ENCODE peak calls at places on chromosomes 4 and X, in nine cellular contexts. U is cardiac fibroblast, V is epithelial cell of esophagus, Y is astrocyte of the spinal cord, R is K562, Z is tibial artery, D is cardiac muscle cell, H is stomach, E is Caco-2. F is an unnamed sample.

GRCh38 chrX:41779058-41779564 is 55.1 kb downstream of the GPR82 start:
- DNase-seq in H (no peak), V (peak), E (peak), R (no peak), D (peak), Y (peak), U (peak), Z (no peak), F (no peak)

GRCh38 chrX:140815868-140816267 is 106.3 kb downstream of the LINC00632 start:
- DNase-seq in H (no peak), U (peak), D (peak), Y (peak), Z (no peak), E (no peak), R (no peak), V (peak), F (no peak)

GRCh38 chr4:77349796-77350195 is 192.8 kb downstream of the CCNG2 start:
- DNase-seq in Y (no peak), U (peak), E (no peak), R (no peak), V (peak), D (no peak), Z (no peak), H (no peak), F (no peak)

GRCh38 chrX:149948001-149948400 is 9.7 kb upstream of the EOLA2 start:
- DNase-seq in Z (no peak), E (no peak), U (no peak), V (no peak), Y (no peak), D (no peak), H (no peak), R (no peak), F (no peak)

GRCh38 chr4:76665139-76665538 is 230.1 kb downstream of the SHROOM3 start:
- DNase-seq in V (peak), D (no peak), Z (no peak), U (peak), Y (peak), H (peak), E (no peak), R (no peak), F (peak)

GRCh38 chrX:101241531-101241930 is 21.9 kb downstream of the DRP2 start:
- DNase-seq in H (no peak), Z (no peak), E (no peak), V (no peak), Y (no peak), R (no peak), U (no peak), D (no peak), F (no peak)

GRCh38 chrX:50747471-50747900 is 66.5 kb downstream of the SHROOM4 start:
- DNase-seq in Y (peak), H (no peak), Z (no peak), V (peak), E (peak), D (peak), R (peak), U (peak), F (no peak)

GRCh38 chrX:69080912-69081465 is 84.3 kb downstream of the PJA1 start:
- DNase-seq in Y (no peak), R (no peak), Z (no peak), U (no peak), V (no peak), E (no peak), H (no peak), D (no peak), F (no peak)

GRCh38 chr4:62006108-62006507 is 806.0 kb downstream of the ADGRL3 start:
- DNase-seq in Z (no peak), H (no peak), U (no peak), V (no peak), E (no peak), R (no peak), D (no peak), Y (no peak), F (no peak)

GRCh38 chr4:152356428-152357034 is 179.4 kb downstream of the FBXW7 start:
- DNase-seq in D (peak), R (no peak), Y (no peak), V (peak), H (no peak), Z (no peak), E (no peak), U (peak), F (no peak)

GRCh38 chr4:150126201-150126879 is 48.1 kb downstream of the DCLK2 start:
- DNase-seq in H (no peak), D (peak), U (peak), E (no peak), Y (peak), R (no peak), V (no peak), Z (no peak), F (no peak)

GRCh38 chr4:184750926-184751584 is 17.2 kb upstream of the CENPU start:
- DNase-seq in H (no peak), E (no peak), Z (no peak), D (peak), V (no peak), U (no peak), Y (no peak), R (no peak), F (no peak)

GRCh38 chr4:48141048-48141447 is 7.0 kb upstream of the TXK start:
- DNase-seq in Y (peak), E (peak), H (no peak), Z (no peak), R (peak), V (peak), U (peak), D (peak), F (no peak)

GRCh38 chr4:32658019-32658418 is 1937.8 kb downstream of the PCDH7 start:
- DNase-seq in U (no peak), H (no peak), D (no peak), V (no peak), Y (no peak), E (no peak), Z (no peak), R (no peak), F (no peak)

GRCh38 chr4:164571593-164572385 is 182.1 kb upstream of the SMIM31 start:
- DNase-seq in V (peak), D (no peak), E (no peak), R (no peak), U (no peak), Z (no peak), Y (peak), H (no peak), F (no peak)

GRCh38 chr4:10100734-10101216 is 15.8 kb downstream of the WDR1 start:
- DNase-seq in D (no peak), Y (no peak), E (no peak), H (no peak), R (no peak), U (peak), Z (peak), V (peak), F (no peak)

GRCh38 chr4:16150716-16151115 is 66.9 kb upstream of the PROM1 start:
- DNase-seq in U (no peak), D (no peak), E (no peak), V (no peak), R (no peak), H (no peak), Z (no peak), Y (no peak), F (no peak)

GRCh38 chrX:21948897-21949578 is 8.5 kb downstream of the SMS start:
- DNase-seq in H (no peak), U (no peak), Y (no peak), D (no peak), R (no peak), V (no peak), E (no peak), Z (no peak), F (no peak)

GRCh38 chr4:118955515-118955914 is 66.9 kb downstream of the SYNPO2 start:
- DNase-seq in R (no peak), Y (peak), E (no peak), U (no peak), D (no peak), H (no peak), Z (no peak), V (no peak), F (no peak)

GRCh38 chr4:76195326-76195725 is 18.3 kb downstream of the SCARB2 start:
- DNase-seq in R (no peak), H (no peak), U (peak), Y (peak), V (peak), D (peak), E (no peak), Z (no peak), F (no peak)

GRCh38 chrX:33188286-33188685 is 23.1 kb downstream of the DMD start:
- DNase-seq in R (no peak), U (no peak), E (no peak), D (no peak), Y (no peak), Z (no peak), V (no peak), H (no peak), F (no peak)

GRCh38 chr4:41935652-41936021 is 408 bp downstream of the TMEM33 start:
- DNase-seq in R (peak), H (no peak), E (no peak), U (peak), Y (no peak), D (no peak), V (peak), Z (no peak), F (no peak)

GRCh38 chr4:81896936-81897335 is 425.2 kb upstream of the RASGEF1B start:
- DNase-seq in E (no peak), Z (no peak), D (no peak), Y (no peak), U (no peak), H (no peak), V (peak), R (no peak), F (no peak)

GRCh38 chr4:140635606-140636005 is 66.8 kb upstream of the UCP1 start:
- DNase-seq in Z (no peak), D (peak), Y (peak), U (peak), H (peak), R (no peak), V (peak), E (peak), F (no peak)

GRCh38 chrX:124098089-124098488 is 136.6 kb downstream of the STAG2 start:
- DNase-seq in E (peak), Z (no peak), V (peak), R (no peak), H (no peak), U (peak), Y (peak), D (peak), F (no peak)

GRCh38 chrX:153505361-153505760 is 10.6 kb downstream of the BGN start:
- DNase-seq in U (no peak), Y (no peak), V (no peak), R (no peak), E (no peak), D (no peak), H (no peak), Z (no peak), F (no peak)

GRCh38 chr4:37762294-37763163 is 64.0 kb upstream of the PGM2 start:
- DNase-seq in R (no peak), D (peak), Z (no peak), U (peak), H (peak), Y (no peak), V (peak), E (peak), F (no peak)

GRCh38 chrX:39850630-39851152 is 247.1 kb downstream of the BCOR start:
- DNase-seq in H (no peak), D (peak), E (no peak), U (no peak), Z (no peak), Y (peak), V (no peak), R (peak), F (no peak)

GRCh38 chr4:165330071-165330470 is 2.6 kb downstream of the MSMO1 start:
- DNase-seq in D (no peak), R (no peak), E (no peak), Y (no peak), V (no peak), U (no peak), H (no peak), Z (no peak), F (no peak)

GRCh38 chr4:111400736-111401135 is 744.5 kb upstream of the FAM241A start:
- DNase-seq in E (no peak), Z (no peak), R (no peak), H (no peak), Y (peak), U (peak), V (peak), D (peak), F (no peak)

GRCh38 chr4:2276581-2277325 is 14.8 kb upstream of the MXD4 start:
- DNase-seq in U (no peak), D (no peak), E (no peak), Y (no peak), H (no peak), V (no peak), R (no peak), Z (no peak), F (no peak)

GRCh38 chr4:153233761-153234371 is 29.6 kb downstream of the TRIM2 start:
- DNase-seq in Z (no peak), V (peak), H (peak), U (peak), D (peak), E (no peak), R (no peak), Y (peak), F (no peak)

GRCh38 chrX:125398959-125399440 is 79.3 kb downstream of the TEX13C start:
- DNase-seq in Y (no peak), U (no peak), H (no peak), Z (no peak), V (no peak), E (no peak), R (peak), D (no peak), F (no peak)

GRCh38 chr4:41358626-41359025 is 101.9 kb downstream of the UCHL1 start:
- DNase-seq in E (no peak), D (no peak), U (no peak), R (no peak), V (no peak), H (peak), Y (no peak), Z (no peak), F (peak)

GRCh38 chr4:113646456-113646809 is 115.1 kb downstream of the CAMK2D start:
- DNase-seq in E (peak), Z (no peak), U (peak), H (no peak), V (peak), Y (peak), R (no peak), D (no peak), F (no peak)

GRCh38 chr4:53044651-53044960 is 182.5 kb downstream of the RASL11B start:
- DNase-seq in U (no peak), R (no peak), Z (no peak), V (no peak), Y (no peak), H (no peak), D (no peak), E (no peak), F (no peak)

GRCh38 chr4:56311299-56311975 is 75.9 kb downstream of the AASDH start:
- DNase-seq in Z (no peak), Y (no peak), U (no peak), H (no peak), R (no peak), E (no peak), V (no peak), D (no peak), F (no peak)

GRCh38 chr4:142347241-142347640 is 498.9 kb downstream of the INPP4B start:
- DNase-seq in U (peak), R (no peak), Z (no peak), Y (peak), H (no peak), D (peak), E (peak), V (peak), F (no peak)

GRCh38 chrX:12396584-12396983 is 258.3 kb downstream of the FRMPD4 start:
- DNase-seq in U (no peak), V (no peak), E (no peak), Y (no peak), R (no peak), H (no peak), Z (no peak), D (no peak), F (no peak)
- H3K4me3 ChIP-seq in U (no peak), V (no peak), E (no peak), Y (no peak), R (no peak), H (no peak), Z (no peak), D (no peak), F (no peak)

DNA sequence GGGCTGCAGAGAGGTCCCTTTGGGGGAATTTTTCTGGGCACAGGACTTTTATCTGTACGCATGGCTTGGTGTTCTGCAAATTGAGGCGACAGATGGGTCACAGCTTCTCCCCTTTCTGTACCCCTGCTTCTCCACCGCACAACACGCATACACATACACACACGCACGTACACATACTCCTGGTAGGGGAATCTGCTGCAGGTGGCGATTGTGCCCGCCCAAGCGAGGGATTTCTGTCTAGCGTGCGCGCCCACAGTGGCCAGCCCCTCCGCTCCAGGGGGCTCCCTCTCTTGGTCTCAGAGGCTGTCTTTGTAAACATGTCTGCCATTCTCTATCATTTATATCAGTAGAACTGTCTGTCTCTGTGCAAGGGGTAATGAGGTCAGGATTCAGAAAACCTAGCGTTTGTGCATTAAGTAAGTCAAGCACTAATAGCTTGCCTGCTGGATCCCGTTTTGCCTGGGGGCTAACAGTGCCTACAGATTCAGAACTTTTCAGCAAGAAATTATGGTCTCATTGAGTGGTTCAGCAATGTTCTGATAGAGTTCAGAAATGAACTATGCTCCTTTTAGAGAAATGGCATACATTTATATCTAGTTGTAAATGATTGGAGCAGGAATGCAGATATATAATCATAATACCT is 2.2 kb downstream of the GRID2 start:
- DNase-seq in D (no peak), Y (no peak), H (no peak), R (no peak), V (no peak), Z (no peak), U (no peak), E (no peak), F (no peak)
- H3K4me3 ChIP-seq in D (peak), Y (peak), H (peak), R (no peak), V (peak), Z (peak), U (peak), E (no peak), F (peak)

GRCh38 chr4:70725633-70726032 is 3.9 kb downstream of the RUFY3 start:
- DNase-seq in R (no peak), D (no peak), Z (no peak), Y (no peak), H (no peak), U (no peak), V (no peak), E (no peak), F (no peak)
- H3K4me3 ChIP-seq in R (no peak), D (no peak), Z (no peak), Y (no peak), H (no peak), U (no peak), V (no peak), E (no peak), F (no peak)

DNA sequence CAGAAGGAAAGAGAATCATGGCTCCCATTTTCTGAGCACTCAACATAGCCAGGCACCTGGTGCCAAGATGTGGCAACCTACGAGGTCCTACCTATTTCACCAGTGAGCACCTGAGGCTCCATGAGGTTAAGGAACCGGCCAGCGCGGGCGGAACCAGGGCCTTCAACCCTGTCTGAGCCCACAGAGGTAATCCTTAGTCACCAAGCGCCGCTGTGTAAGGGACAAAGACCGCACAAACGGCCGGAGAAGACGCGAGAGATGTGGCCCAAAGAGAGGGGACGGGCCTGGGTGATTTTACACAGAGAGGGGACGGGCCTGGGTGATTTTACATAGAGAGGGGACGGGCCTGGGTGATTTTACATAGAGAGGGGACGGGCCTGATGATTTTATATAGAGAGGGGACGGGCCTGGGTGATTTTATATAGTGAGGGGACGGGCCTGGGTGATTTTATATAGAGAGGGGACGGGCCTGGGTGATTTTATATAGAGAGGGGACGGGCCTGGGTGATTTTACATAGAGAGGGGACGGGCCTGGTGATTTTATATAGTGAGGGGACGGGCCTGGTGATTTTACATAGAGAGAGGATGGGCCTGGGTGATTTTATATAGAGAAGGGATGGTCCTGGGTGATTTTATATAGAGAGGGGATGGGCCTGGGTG is 114.2 kb downstream of the SMIM20 start:
- DNase-seq in D (no peak), R (no peak), Y (no peak), V (no peak), H (no peak), Z (no peak), E (no peak), U (no peak), F (no peak)
- H3K4me3 ChIP-seq in D (no peak), R (no peak), Y (no peak), V (no peak), H (no peak), Z (no peak), E (no peak), U (no peak), F (no peak)

F was measured in LNCaP clone FGC.